ENCODE peak calls at places on chromosomes 13 and 19, in five cellular contexts. T is H1, V is A549, U is K562, I is HepG2. A is an unnamed sample.

GRCh38 chr13:26910754-26911465 is 150.3 kb upstream of the GPR12 start:
- DNase-seq in V (no peak), I (no peak), T (no peak), U (no peak), A (no peak)

GRCh38 chr19:3712663-3713531 is 4.7 kb downstream of the TJP3 start:
- DNase-seq in U (no peak), T (no peak), I (no peak), V (peak; percentile 63), A (no peak)

GRCh38 chr19:5991244-5991838 is 13.4 kb upstream of the RANBP3 start:
- DNase-seq in U (peak; percentile 36), V (no peak), I (no peak), T (no peak), A (no peak)

GRCh38 chr19:48325265-48325910 is at the start of gene EMP3:
- DNase-seq in U (peak; percentile 89), T (no peak), I (no peak), V (peak; percentile 92), A (peak; percentile 92)

GRCh38 chr13:98839826-98840769 is 87.6 kb upstream of the SLC15A1 start:
- DNase-seq in I (peak; percentile 46), V (peak; percentile 62), U (peak; percentile 73), T (peak; percentile 54), A (peak; percentile 47)

GRCh38 chr19:2303209-2303798 is 4.7 kb downstream of the LINGO3 start:
- DNase-seq in U (no peak), V (no peak), I (no peak), T (no peak), A (no peak)

GRCh38 chr13:24159362-24159761 is 1.2 kb upstream of the SPATA13 start:
- DNase-seq in I (no peak), U (no peak), V (no peak), T (no peak), A (no peak)

GRCh38 chr19:38317104-38317612 is 1.4 kb upstream of the YIF1B start:
- DNase-seq in I (no peak), T (no peak), U (peak; percentile 94), V (no peak), A (no peak)

GRCh38 chr13:36192166-36192565 is 22.2 kb downstream of the SOHLH2 start:
- DNase-seq in U (no peak), T (no peak), I (no peak), V (no peak), A (no peak)

GRCh38 chr13:71144883-71145282 is 722.1 kb downstream of the DACH1 start:
- DNase-seq in U (no peak), I (no peak), T (no peak), V (no peak), A (no peak)

GRCh38 chr13:91216928-91217700 is 130.4 kb upstream of the MIR17HG start:
- DNase-seq in U (no peak), I (no peak), T (no peak), V (no peak), A (no peak)

GRCh38 chr13:46124967-46125933 is 20.4 kb upstream of the CPB2 start:
- DNase-seq in I (no peak), U (peak; percentile 25), T (no peak), V (no peak), A (no peak)

DNA sequence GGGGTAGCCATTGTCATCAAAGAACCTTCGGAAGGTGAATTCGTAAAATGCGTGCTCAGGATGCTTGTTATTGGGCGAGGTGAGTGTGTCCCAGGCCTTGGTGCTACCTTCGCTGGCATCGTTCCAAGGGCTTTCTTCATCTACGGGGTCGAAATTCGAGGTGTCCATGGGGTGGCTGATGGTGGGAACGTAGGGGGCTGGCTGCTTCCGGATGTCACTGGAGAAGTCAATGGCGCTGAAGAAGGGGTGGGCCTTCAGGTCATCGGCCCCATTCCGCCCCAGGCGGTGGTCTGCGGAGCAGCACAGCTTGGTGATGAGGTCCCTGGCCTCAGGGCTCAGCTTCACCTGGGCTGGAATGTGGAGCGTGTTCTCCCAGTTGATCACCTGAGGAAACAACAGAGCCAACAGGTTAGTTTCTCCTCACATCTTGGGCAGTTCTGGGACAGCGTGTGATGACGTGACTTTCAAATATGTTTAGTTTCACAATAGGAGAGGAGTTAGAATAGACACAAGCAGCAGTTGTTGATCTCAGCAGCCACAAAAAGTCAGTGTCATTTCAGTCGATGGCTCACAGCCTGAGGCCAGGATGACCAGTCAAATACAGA is 72.5 kb upstream of the XPO4 start:
- DNase-seq in T (no peak), V (no peak), I (no peak), U (no peak), A (no peak)
- TF ChIP-seq RFX5 in T (no peak), V (no peak), I (no peak), U (no peak), A (no peak)

GRCh38 chr19:8609210-8610040 is 1.1 kb downstream of the ADAMTS10 start:
- DNase-seq in I (peak; percentile 32), T (peak; percentile 36), U (peak; percentile 42), V (peak; percentile 91), A (peak; percentile 60)
- TF ChIP-seq MAFK in I (no peak), T (no peak), U (no peak), V (no peak), A (no peak)

DNA sequence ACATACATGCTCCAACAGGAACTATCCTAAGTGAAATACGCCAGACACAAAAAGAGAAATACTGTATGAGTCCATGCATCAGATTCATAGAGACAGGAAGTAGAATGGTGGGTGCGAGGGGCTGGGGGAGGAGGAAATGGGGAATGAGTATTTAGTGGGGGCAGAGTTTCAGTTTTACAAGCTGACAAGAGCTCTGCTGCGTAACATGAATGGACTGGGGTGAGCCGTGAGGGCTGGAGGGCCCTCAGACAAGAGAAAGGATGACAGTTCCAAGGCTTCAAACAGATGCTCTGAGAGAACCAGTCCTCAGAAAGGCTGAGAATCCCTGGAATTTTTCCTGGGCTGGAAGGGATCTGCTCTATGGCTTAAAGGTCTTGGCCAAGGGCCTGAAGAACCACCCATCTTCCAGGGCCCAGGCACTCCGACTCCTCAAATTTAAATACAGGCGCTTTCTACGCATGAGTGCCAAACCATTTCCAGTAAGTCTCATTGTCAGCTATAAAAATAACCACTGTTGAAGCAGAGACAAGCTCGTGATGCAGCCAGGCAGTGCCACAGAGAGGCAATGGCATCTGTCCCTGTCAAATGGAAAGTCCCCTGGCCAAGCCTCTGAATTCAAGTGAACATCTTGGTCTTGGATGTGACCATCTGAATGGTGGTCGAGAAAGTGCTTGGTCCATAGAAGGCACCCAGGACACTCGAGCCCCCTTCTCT is 17.5 kb downstream of the KLF2 start:
- DNase-seq in I (no peak), V (no peak), U (no peak), T (no peak), A (no peak)
- TF ChIP-seq RFX5 in I (no peak), V (no peak), U (no peak), T (no peak), A (no peak)

DNA sequence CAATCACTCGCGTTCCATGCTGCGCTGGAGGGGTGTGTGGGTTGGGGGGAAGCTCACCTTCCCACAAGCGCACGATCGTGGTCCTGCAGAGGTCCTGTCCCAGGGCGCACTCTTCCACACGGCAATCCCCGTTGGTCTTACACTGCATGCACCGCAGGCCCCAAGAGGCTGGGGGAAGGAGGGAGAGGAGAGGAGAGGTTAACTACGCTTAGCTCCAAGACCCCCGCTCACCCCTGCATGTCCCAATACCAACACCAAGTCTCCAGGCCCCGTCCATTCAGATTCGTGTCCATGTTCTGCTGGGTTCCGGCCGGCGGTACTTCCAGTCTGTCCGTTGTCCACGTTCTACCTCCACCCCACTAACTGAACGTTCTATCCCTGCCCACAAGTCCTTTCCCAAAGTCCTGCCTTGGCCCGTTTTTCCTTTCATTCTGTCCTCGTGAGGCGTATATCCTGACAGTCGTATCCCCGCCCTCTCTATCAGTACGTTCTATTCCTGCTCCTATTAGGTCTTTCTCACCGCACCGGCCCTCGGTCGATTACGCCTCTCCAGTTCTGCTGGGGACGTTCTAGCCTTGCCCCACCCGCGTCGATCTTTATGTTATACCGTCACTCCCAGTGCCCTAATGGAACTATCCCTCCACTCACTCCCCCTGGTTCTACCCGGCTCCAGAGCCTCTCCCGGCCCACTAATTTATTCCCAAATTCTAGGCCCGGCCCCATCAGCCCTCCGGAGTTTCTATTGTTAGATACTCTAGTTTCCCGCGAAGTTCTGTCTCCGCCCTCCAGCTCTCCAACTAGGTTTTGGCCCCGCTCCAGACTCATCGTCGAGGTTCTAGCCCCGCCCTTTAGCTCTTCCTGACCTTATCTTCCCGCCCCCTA is 2.2 kb downstream of the PLAUR start:
- DNase-seq in I (no peak), V (no peak), T (no peak), U (peak; percentile 59), A (peak; percentile 20)
- TF ChIP-seq MAFK in I (no peak), V (no peak), T (no peak), U (no peak), A (no peak)

GRCh38 chr19:10896851-10897526 is 25.6 kb downstream of the CARM1 start:
- DNase-seq in I (peak; percentile 31), U (no peak), V (peak; percentile 30), T (no peak), A (peak; percentile 69)
- TF ChIP-seq RFX5 in I (no peak), U (no peak), V (no peak), T (no peak), A (no peak)

GRCh38 chr13:68509734-68510621 is 1279.8 kb upstream of the PCDH9 start:
- DNase-seq in T (no peak), U (no peak), I (no peak), V (no peak), A (no peak)
- TF ChIP-seq MAFK in T (no peak), U (no peak), I (no peak), V (no peak), A (no peak)

GRCh38 chr13:113298001-113298945 is 1.2 kb downstream of the LAMP1 start:
- DNase-seq in V (no peak), T (no peak), I (no peak), U (peak; percentile 60), A (no peak)

GRCh38 chr13:113296842-113297369 is at the start of gene LAMP1:
- DNase-seq in U (peak; percentile 94), I (peak; percentile 89), V (peak; percentile 98), T (peak; percentile 92), A (peak; percentile 97)

GRCh38 chr13:113291997-113292862 is 4.8 kb upstream of the LAMP1 start:
- DNase-seq in I (no peak), U (peak; percentile 52), T (no peak), V (no peak), A (peak; percentile 51)

GRCh38 chr13:113299951-113300350 is 2.9 kb downstream of the LAMP1 start:
- DNase-seq in I (peak; percentile 91), V (no peak), T (no peak), U (no peak), A (no peak)

DNA sequence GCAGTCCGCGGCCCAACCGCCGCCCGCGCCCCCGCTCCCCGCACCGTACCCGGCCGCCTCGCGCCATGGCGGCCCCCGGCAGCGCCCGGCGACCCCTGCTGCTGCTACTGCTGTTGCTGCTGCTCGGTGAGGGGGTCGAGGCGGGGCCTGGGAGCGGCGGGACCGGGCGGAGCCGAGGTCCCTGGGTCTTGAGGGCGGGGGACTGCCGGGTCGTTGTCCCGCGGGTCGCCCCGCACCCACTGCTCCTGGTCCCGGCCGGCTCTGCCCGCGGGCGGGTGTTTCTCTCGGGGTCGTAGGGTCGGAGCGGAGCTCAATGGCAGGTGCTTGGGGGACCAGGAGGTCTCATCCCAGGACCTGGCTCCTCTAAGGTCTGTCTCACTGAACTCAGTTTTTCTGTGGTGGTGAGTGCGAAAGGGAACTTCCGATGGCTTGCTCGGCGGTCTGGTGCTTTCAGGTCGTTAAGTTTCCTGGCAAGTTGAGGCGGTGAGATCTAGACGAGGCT is 382 bp downstream of the LAMP1 start:
- DNase-seq in I (no peak), T (no peak), V (no peak), U (peak; percentile 25), A (no peak)
- TF ChIP-seq RFX5 in I (no peak), T (no peak), V (no peak), U (no peak), A (no peak)